ENCODE peak calls at places on chromosomes 13 and 19, in eight cellular contexts. U is dorsolateral prefrontal cortex, C is neuronal stem cell, G is NB4, J is aorta, T is HFF-Myc, P is psoas muscle, N is heart right ventricle. Z is an unnamed sample.

GRCh38 chr13:96426160-96426559 is 336.3 kb downstream of the HS6ST3 start:
- DNase-seq in T (no peak), C (no peak), G (no peak), J (no peak), P (no peak), N (no peak), U (no peak), Z (no peak)

GRCh38 chr13:110187501-110188161 is 119.3 kb downstream of the COL4A1 start:
- DNase-seq in P (no peak), G (no peak), T (no peak), J (peak), U (no peak), N (peak), C (no peak), Z (peak)

GRCh38 chr13:21075303-21076264 is 14.2 kb upstream of the LATS2 start:
- DNase-seq in T (no peak), P (peak), U (no peak), N (peak), G (peak), C (no peak), J (peak), Z (peak)

GRCh38 chr13:28636677-28637317 is 22.1 kb upstream of the POMP start:
- DNase-seq in T (peak), P (no peak), G (peak), C (peak), U (no peak), N (peak), J (no peak), Z (peak)

GRCh38 chr19:40691421-40692211 is 1.2 kb upstream of the NUMBL start:
- DNase-seq in G (peak), C (no peak), U (no peak), J (no peak), T (no peak), N (no peak), P (peak), Z (no peak)

GRCh38 chr19:38713227-38713649 is 31.0 kb downstream of the CAPN12 start:
- DNase-seq in C (no peak), T (no peak), N (peak), U (no peak), P (peak), G (no peak), J (no peak), Z (no peak)

GRCh38 chr19:31110331-31110730 is 238.9 kb downstream of the TSHZ3 start:
- DNase-seq in T (no peak), G (peak), N (no peak), U (no peak), J (peak), P (no peak), C (no peak), Z (peak)

GRCh38 chr13:50130686-50131051 is 115.4 kb downstream of the KCNRG start:
- DNase-seq in T (no peak), N (peak), J (peak), P (peak), C (peak), U (no peak), G (peak), Z (peak)

GRCh38 chr19:29834991-29835390 is 23.2 kb downstream of the CCNE1 start:
- DNase-seq in J (no peak), N (no peak), T (no peak), U (no peak), G (no peak), P (no peak), C (no peak), Z (no peak)

GRCh38 chr13:93529961-93530360 is 303.4 kb downstream of the GPC6 start:
- DNase-seq in N (no peak), G (no peak), J (no peak), T (no peak), U (no peak), P (no peak), C (no peak), Z (no peak)

GRCh38 chr13:88429862-88430261 is 758.7 kb downstream of the SLITRK5 start:
- DNase-seq in U (no peak), P (no peak), G (no peak), T (no peak), N (no peak), C (no peak), J (no peak), Z (no peak)

GRCh38 chr19:18425515-18426415 is 6.6 kb downstream of the SSBP4 start:
- DNase-seq in N (peak), C (no peak), T (no peak), J (peak), G (no peak), U (peak), P (peak), Z (peak)

GRCh38 chr13:80341771-80342271 is 895 bp upstream of the SPRY2 start:
- DNase-seq in J (peak), U (no peak), P (peak), C (peak), N (peak), G (peak), T (no peak), Z (peak)

GRCh38 chr19:5326986-5327623 is 13.5 kb downstream of the PTPRS start:
- DNase-seq in P (no peak), N (no peak), G (no peak), C (no peak), J (no peak), U (no peak), T (no peak), Z (no peak)

GRCh38 chr19:38173324-38174041 is 50.5 kb downstream of the DPF1 start:
- DNase-seq in P (peak), U (peak), N (peak), G (no peak), T (no peak), J (peak), C (no peak), Z (no peak)

GRCh38 chr19:14434543-14435319 is 1.6 kb downstream of the PKN1 start:
- DNase-seq in J (peak), U (no peak), P (peak), G (peak), C (no peak), T (peak), N (peak), Z (peak)

GRCh38 chr19:51676566-51677083 is 16.5 kb upstream of the SPACA6 start:
- DNase-seq in G (no peak), J (no peak), T (no peak), C (no peak), P (no peak), N (no peak), U (no peak), Z (no peak)

GRCh38 chr13:74870865-74871264 is 611.1 kb downstream of the TBC1D4 start:
- DNase-seq in C (no peak), N (no peak), G (no peak), J (no peak), P (no peak), U (no peak), T (no peak), Z (no peak)

GRCh38 chr13:22220186-22221160 is 549.6 kb downstream of the FGF9 start:
- DNase-seq in P (no peak), N (no peak), U (no peak), J (no peak), C (peak), T (peak), G (no peak), Z (no peak)

GRCh38 chr13:103203750-103204330 is 137.6 kb upstream of the SLC10A2 start:
- DNase-seq in J (no peak), P (no peak), T (no peak), U (no peak), G (no peak), C (no peak), N (no peak), Z (no peak)

GRCh38 chr19:53328967-53329366 is 4.6 kb upstream of the ZNF845 start:
- DNase-seq in J (peak), C (no peak), P (peak), T (no peak), G (no peak), U (no peak), N (peak), Z (peak)

DNA sequence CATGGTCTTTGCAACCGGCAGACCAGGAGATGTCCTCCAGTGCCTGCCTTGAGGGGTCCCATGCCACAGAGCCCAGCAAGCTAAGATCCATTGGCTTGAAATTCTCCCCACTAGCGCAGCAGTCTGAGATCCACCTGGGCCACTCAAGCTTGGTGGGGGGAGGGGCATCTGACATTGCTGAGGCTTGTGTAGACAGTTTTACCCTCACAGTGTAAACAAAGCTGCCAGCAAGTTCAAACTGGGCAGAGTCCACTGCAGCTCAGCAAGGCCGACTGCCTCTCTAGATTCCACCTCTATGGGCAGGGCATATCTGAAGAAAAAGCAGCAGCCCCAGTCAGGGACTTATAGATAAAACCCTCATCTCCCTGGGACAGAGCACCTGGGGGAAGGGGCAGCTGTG is 32.0 kb upstream of the ITM2B start:
- DNase-seq in U (no peak), N (no peak), C (no peak), J (no peak), G (no peak), T (no peak), P (no peak), Z (no peak)
- H3K4me3 ChIP-seq in U (no peak), N (no peak), C (no peak), J (no peak), G (no peak), T (no peak), P (no peak), Z (no peak)

GRCh38 chr13:27535546-27535945 is 84.8 kb downstream of the LNX2 start:
- DNase-seq in P (no peak), U (no peak), C (no peak), G (no peak), T (no peak), J (no peak), N (no peak), Z (no peak)

GRCh38 chr13:27534976-27535370 is 84.6 kb upstream of the MTIF3 start:
- DNase-seq in N (no peak), U (no peak), J (no peak), G (no peak), T (no peak), C (no peak), P (no peak), Z (no peak)

GRCh38 chr13:27536361-27537101 is 83.8 kb downstream of the LNX2 start:
- DNase-seq in U (no peak), J (no peak), C (no peak), P (no peak), G (no peak), T (no peak), N (no peak), Z (no peak)

GRCh38 chr13:27533155-27533643 is 82.8 kb upstream of the MTIF3 start:
- DNase-seq in P (peak), U (peak), G (peak), T (no peak), J (peak), N (peak), C (peak), Z (peak)

GRCh38 chr13:27534108-27534975 is 84.0 kb upstream of the MTIF3 start:
- DNase-seq in J (no peak), P (no peak), T (no peak), G (no peak), U (no peak), N (no peak), C (no peak), Z (no peak)
- H3K4me3 ChIP-seq in J (no peak), P (no peak), T (no peak), G (no peak), U (no peak), N (no peak), C (no peak), Z (no peak)

GRCh38 chr19:45876161-45876410 is 9.9 kb downstream of the IRF2BP1 start:
- DNase-seq in C (no peak), J (no peak), G (peak), U (no peak), N (no peak), T (no peak), P (no peak), Z (no peak)
- H3K4me3 ChIP-seq in C (peak), J (no peak), G (peak), U (no peak), N (no peak), T (no peak), P (no peak), Z (no peak)

DNA sequence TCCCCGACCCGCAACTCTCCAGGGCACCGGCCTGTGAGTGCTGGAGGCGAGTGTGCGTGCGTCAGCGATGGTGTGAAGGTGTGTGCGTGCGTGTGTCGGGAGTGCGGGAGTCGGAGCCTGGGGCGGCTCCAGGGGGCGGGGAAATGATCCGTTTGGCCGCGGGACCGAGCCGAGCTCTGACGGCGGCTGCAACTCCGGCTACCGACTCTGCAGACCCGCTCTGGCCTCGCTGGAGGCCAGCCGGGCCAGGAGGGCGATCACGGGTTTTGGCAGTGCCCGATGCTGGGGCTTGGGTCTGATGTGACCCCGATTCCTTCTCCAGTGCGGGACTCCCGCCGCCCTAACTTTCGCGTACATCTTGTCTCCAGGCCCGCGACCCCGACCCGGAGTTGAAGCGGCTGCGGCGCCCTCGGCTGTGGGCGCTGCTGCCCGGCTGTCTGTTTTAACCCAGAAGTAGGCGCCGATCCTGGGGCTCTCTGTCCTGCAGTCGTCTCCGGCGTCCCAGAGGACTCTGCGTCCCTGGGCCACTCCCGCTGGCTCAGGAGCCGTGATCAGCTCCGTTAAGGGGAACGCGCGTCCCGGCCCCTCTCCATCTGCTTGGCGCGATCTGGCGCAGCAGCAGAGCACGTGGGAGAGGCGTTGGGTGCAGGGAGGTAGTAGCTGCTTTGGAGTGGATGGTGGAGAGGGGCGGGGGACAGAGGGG is 1.2 kb downstream of the CHST8 start:
- DNase-seq in U (no peak), P (no peak), T (no peak), G (no peak), J (no peak), C (peak), N (no peak), Z (no peak)
- H3K4me3 ChIP-seq in U (peak), P (peak), T (no peak), G (no peak), J (no peak), C (no peak), N (peak), Z (no peak)